ENCODE peak calls at places on chromosomes 6 and 20, in ten cellular contexts. N is astrocyte of the spinal cord; D is RWPE2; Y is A549; Q is CD8-positive, alpha-beta memory T cell; T is fibroblast of pulmonary artery; M is brain microvascular endothelial cell; P is OCI-LY7; L is AG10803; X is GM23338. G is an unnamed sample.

GRCh38 chr6:140230282-140230681 is 855.8 kb upstream of the CITED2 start:
- DNase-seq in N (no peak), T (no peak), P (no peak), D (no peak), L (no peak), M (no peak), Y (no peak), Q (no peak), X (no peak), G (peak; percentile 54)

GRCh38 chr6:106084973-106085686 is 1.0 kb upstream of the PRDM1 start:
- DNase-seq in D (no peak), X (peak; percentile 39), M (no peak), L (peak; percentile 74), P (no peak), T (peak; percentile 31), N (peak; percentile 43), Y (peak; percentile 50), Q (no peak), G (no peak)

GRCh38 chr6:130161627-130162404 is 60.9 kb downstream of the SAMD3 start:
- DNase-seq in M (no peak), L (no peak), P (no peak), Q (no peak), Y (no peak), D (no peak), T (peak; percentile 29), N (peak; percentile 42), X (no peak), G (no peak)

GRCh38 chr20:49471397-49471796 is 11.1 kb downstream of the KCNB1 start:
- DNase-seq in Q (no peak), Y (no peak), T (no peak), D (no peak), N (no peak), P (no peak), X (no peak), L (no peak), M (no peak), G (no peak)

GRCh38 chr20:25051386-25052155 is 6.4 kb downstream of the ACSS1 start:
- DNase-seq in T (no peak), N (no peak), Y (no peak), D (peak; percentile 36), L (no peak), P (no peak), X (no peak), Q (no peak), M (no peak), G (no peak)

GRCh38 chr20:15555913-15556312 is 1017.3 kb downstream of the KIF16B start:
- DNase-seq in Q (no peak), Y (no peak), X (no peak), D (no peak), P (no peak), M (no peak), T (no peak), N (no peak), L (no peak), G (no peak)

GRCh38 chr6:72955666-72956065 is 269.6 kb downstream of the KHDC1L start:
- DNase-seq in T (peak; percentile 44), Y (no peak), X (no peak), N (no peak), P (no peak), D (no peak), L (no peak), M (no peak), Q (no peak), G (no peak)

GRCh38 chr20:8401491-8401890 is 269.4 kb downstream of the PLCB1 start:
- DNase-seq in N (peak; percentile 9), P (no peak), Q (no peak), X (no peak), D (no peak), L (peak; percentile 39), M (peak; percentile 32), T (no peak), Y (no peak), G (no peak)

GRCh38 chr20:53918949-53919361 is 151.4 kb downstream of the BCAS1 start:
- DNase-seq in D (no peak), T (no peak), X (peak; percentile 96), M (no peak), P (peak; percentile 76), N (no peak), Q (no peak), Y (no peak), L (no peak), G (no peak)

GRCh38 chr20:2688041-2688591 is 4.5 kb upstream of the EBF4 start:
- DNase-seq in Q (peak; percentile 75), T (peak; percentile 63), N (peak; percentile 36), L (no peak), X (peak; percentile 87), M (peak; percentile 48), Y (peak; percentile 59), P (peak; percentile 49), D (no peak), G (no peak)

GRCh38 chr20:62629864-62630470 is 12.3 kb upstream of the SLCO4A1 start:
- DNase-seq in Q (no peak), D (no peak), X (no peak), Y (no peak), T (no peak), M (no peak), P (no peak), L (no peak), N (no peak), G (no peak)

DNA sequence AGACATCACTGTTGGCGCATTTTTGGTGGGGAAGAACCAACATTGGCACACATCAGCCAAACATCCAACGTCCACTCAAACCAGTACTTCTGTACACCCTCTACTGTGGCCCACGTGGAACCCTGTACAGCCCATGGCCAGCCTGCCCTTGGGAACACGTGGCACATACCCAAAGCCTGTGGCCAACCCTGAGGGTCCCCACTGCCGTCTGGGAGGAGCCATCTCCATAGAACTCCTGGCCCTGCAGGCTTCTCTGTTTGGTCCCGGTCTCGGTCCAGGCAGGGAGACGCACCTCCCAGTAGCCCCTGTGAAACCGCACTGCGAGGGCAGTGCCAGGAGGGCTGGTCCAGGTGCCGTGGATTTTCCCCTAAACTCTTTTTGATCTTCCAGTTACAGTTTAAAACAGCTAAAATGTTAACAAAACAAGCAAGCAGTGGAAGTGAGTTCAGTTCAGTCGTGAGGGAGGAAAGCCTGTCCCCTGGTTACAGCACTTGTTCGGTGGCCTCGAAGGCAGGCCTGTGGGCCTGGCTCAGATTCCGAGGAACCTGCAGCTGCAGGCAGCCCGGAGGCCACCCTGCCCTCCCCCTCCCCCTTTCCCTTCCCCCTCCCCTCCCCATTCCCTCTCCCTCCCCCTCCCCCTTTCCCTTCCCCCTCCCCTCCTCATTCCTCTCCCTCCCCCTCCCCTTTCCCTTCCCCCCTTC is 233.7 kb downstream of the DLL1 start:
- DNase-seq in M (no peak), N (no peak), L (no peak), Y (no peak), T (no peak), D (no peak), X (no peak), P (no peak), Q (no peak), G (no peak)
- H3K4me3 ChIP-seq in M (no peak overlapping the region), N (no peak overlapping the region), L (no peak overlapping the region), Y (no peak overlapping the region), T (no peak overlapping the region), D (no peak overlapping the region), X (no peak overlapping the region), P (no peak overlapping the region), Q (no peak overlapping the region), G (no peak overlapping the region)

GRCh38 chr6:35831257-35832007 is 26.3 kb downstream of the LHFPL5 start:
- DNase-seq in P (no peak), Y (no peak), M (no peak), N (no peak), Q (no peak), D (no peak), L (no peak), T (no peak), X (no peak), G (peak; percentile 3)

GRCh38 chr6:35833534-35833933 is 28.4 kb downstream of the LHFPL5 start:
- DNase-seq in N (no peak), M (no peak), P (no peak), T (peak; percentile 6), L (peak; percentile 32), X (no peak), D (no peak), Q (no peak), Y (peak; percentile 51), G (no peak)

GRCh38 chr6:35824552-35825192 is 19.5 kb downstream of the LHFPL5 start:
- DNase-seq in X (no peak), L (no peak), Y (no peak), Q (no peak), T (no peak), N (no peak), P (no peak), M (no peak), D (no peak), G (no peak)

DNA sequence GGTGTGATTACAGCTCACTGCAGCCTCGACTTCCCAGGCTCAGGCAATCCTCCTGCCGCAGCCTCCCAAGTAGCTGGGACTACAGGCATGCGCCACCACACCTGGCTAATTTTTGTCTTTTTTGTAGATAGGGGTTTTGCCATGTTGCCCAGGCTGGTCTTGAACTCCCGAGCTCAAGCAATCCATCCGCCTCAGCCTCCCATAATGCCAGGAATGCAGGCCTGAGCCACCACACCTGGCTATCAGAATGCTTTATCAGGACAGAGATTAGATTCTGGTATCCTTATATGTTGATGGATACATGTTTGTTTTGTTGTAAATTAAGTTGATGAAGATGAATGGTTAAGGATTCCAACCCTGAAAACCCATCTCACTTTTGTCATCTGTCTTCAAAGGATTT is 24.2 kb downstream of the LHFPL5 start:
- DNase-seq in Y (no peak), P (no peak), Q (no peak), M (no peak), T (no peak), N (no peak), D (no peak), X (no peak), L (no peak), G (no peak)
- H3K4me3 ChIP-seq in Y (no peak overlapping the region), P (no peak overlapping the region), Q (no peak overlapping the region), M (no peak overlapping the region), T (no peak overlapping the region), N (no peak overlapping the region), D (no peak overlapping the region), X (no peak overlapping the region), L (no peak overlapping the region), G (no peak overlapping the region)

GRCh38 chr6:154765273-154765672 is 32.1 kb downstream of the SCAF8 start:
- DNase-seq in P (no peak), L (no peak), M (no peak), D (no peak), Y (no peak), X (no peak), N (no peak), Q (no peak), T (no peak), G (no peak)
- H3K4me3 ChIP-seq in P (no peak overlapping the region), L (no peak overlapping the region), M (no peak overlapping the region), D (no peak overlapping the region), Y (no peak overlapping the region), X (no peak overlapping the region), N (no peak overlapping the region), Q (no peak overlapping the region), T (no peak overlapping the region), G (no peak overlapping the region)

DNA sequence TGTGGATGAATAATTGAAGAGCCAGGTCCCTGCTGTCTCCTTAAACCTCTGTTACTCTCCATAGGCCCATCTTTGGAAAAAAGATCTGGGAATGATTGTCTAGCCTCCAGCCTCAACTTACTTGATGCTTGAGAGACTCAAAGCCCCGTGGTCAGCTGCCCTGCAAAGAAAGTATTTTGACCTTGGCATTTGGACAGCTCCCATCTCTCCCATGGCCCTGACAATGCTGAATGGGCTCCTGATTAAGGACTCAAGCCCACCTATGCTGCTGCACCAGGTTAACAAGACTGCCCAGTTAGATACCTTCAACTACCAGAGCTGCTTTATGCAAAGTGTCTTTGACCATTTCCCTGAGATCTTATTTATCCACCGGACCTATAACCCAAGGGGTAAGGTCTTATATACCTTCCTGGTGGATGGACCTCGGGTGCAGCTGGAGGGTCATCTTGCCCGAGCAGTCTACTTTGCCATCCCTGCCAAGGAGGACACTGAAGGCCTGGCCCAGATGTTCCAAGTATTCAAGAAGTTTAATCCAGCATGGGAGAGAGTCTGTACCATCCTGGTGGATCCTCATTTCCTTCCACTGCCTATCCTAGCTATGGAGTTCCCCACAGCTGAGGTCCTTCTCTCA is 1.6 kb downstream of the ZSWIM1 start:
- DNase-seq in D (peak; percentile 69), X (no peak), M (no peak), L (no peak), N (no peak), Y (no peak), P (no peak), Q (no peak), T (no peak), G (no peak)
- H3K4me3 ChIP-seq in D (no peak overlapping the region), X (no peak overlapping the region), M (no peak overlapping the region), L (no peak overlapping the region), N (no peak overlapping the region), Y (no peak overlapping the region), P (no peak overlapping the region), Q (no peak overlapping the region), T (no peak overlapping the region), G (no peak overlapping the region)